ENCODE peak calls at places on chromosomes 12 and 14, in nine cellular contexts. One of them, this sample, is unnamed.

GRCh38 chr14:49951946-49952345 is 59.1 kb downstream of the ARF6 start:
- DNase-seq in IMR-90: no peak
- DNase-seq in LHCN-M2: no peak
- DNase-seq in GDM1: no peak
- DNase-seq in GM04504: no peak
- DNase-seq in stimulated activated CD4-positive, alpha-beta T cell treated with anti-CD3 and anti-CD28 coated beads, Interleukin-1b, Interleukin-23, amount 100 ng/mL, for 24 hours: no peak
- DNase-seq in lung: no peak
- DNase-seq in progenitor cell of endocrine pancreas: no peak
- DNase-seq in AG08395: no peak
- DNase-seq in this sample: no peak

GRCh38 chr12:92403210-92404175 is 257.8 kb upstream of the BTG1 start:
- DNase-seq in IMR-90: no peak
- DNase-seq in LHCN-M2: peak
- DNase-seq in GDM1: no peak
- DNase-seq in GM04504: no peak
- DNase-seq in stimulated activated CD4-positive, alpha-beta T cell treated with anti-CD3 and anti-CD28 coated beads, Interleukin-1b, Interleukin-23, amount 100 ng/mL, for 24 hours: peak
- DNase-seq in lung: no peak
- DNase-seq in progenitor cell of endocrine pancreas: no peak
- DNase-seq in AG08395: no peak
- DNase-seq in this sample: no peak

GRCh38 chr14:50242566-50243288 is 11.3 kb upstream of the SOS2 start:
- DNase-seq in IMR-90: no peak
- DNase-seq in LHCN-M2: no peak
- DNase-seq in GDM1: no peak
- DNase-seq in GM04504: no peak
- DNase-seq in stimulated activated CD4-positive, alpha-beta T cell treated with anti-CD3 and anti-CD28 coated beads, Interleukin-1b, Interleukin-23, amount 100 ng/mL, for 24 hours: no peak
- DNase-seq in lung: no peak
- DNase-seq in progenitor cell of endocrine pancreas: no peak
- DNase-seq in AG08395: no peak
- DNase-seq in this sample: no peak

GRCh38 chr12:91349451-91349850 is 166.8 kb upstream of the DCN start:
- DNase-seq in IMR-90: peak
- DNase-seq in LHCN-M2: peak
- DNase-seq in GDM1: no peak
- DNase-seq in GM04504: no peak
- DNase-seq in stimulated activated CD4-positive, alpha-beta T cell treated with anti-CD3 and anti-CD28 coated beads, Interleukin-1b, Interleukin-23, amount 100 ng/mL, for 24 hours: no peak
- DNase-seq in lung: no peak
- DNase-seq in progenitor cell of endocrine pancreas: no peak
- DNase-seq in AG08395: peak
- DNase-seq in this sample: no peak

GRCh38 chr14:71387753-71388152 is 480.5 kb downstream of the PCNX1 start:
- DNase-seq in IMR-90: no peak
- DNase-seq in LHCN-M2: no peak
- DNase-seq in GDM1: no peak
- DNase-seq in GM04504: no peak
- DNase-seq in stimulated activated CD4-positive, alpha-beta T cell treated with anti-CD3 and anti-CD28 coated beads, Interleukin-1b, Interleukin-23, amount 100 ng/mL, for 24 hours: no peak
- DNase-seq in lung: no peak
- DNase-seq in progenitor cell of endocrine pancreas: no peak
- DNase-seq in AG08395: no peak
- DNase-seq in this sample: no peak

GRCh38 chr12:30795410-30795659 is 40.6 kb upstream of the CAPRIN2 start:
- DNase-seq in IMR-90: no peak
- DNase-seq in LHCN-M2: no peak
- DNase-seq in GDM1: no peak
- DNase-seq in GM04504: no peak
- DNase-seq in stimulated activated CD4-positive, alpha-beta T cell treated with anti-CD3 and anti-CD28 coated beads, Interleukin-1b, Interleukin-23, amount 100 ng/mL, for 24 hours: no peak
- DNase-seq in lung: no peak
- DNase-seq in progenitor cell of endocrine pancreas: no peak
- DNase-seq in AG08395: no peak
- DNase-seq in this sample: no peak

GRCh38 chr14:105388110-105388951 is 10.0 kb upstream of the TEX22 start:
- DNase-seq in IMR-90: no peak
- DNase-seq in LHCN-M2: peak
- DNase-seq in GDM1: no peak
- DNase-seq in GM04504: no peak
- DNase-seq in stimulated activated CD4-positive, alpha-beta T cell treated with anti-CD3 and anti-CD28 coated beads, Interleukin-1b, Interleukin-23, amount 100 ng/mL, for 24 hours: no peak
- DNase-seq in lung: no peak
- DNase-seq in progenitor cell of endocrine pancreas: no peak
- DNase-seq in AG08395: no peak
- DNase-seq in this sample: no peak

GRCh38 chr14:50399251-50400032 is 2.8 kb upstream of the CDKL1 start:
- DNase-seq in IMR-90: peak
- DNase-seq in LHCN-M2: peak
- DNase-seq in GDM1: no peak
- DNase-seq in GM04504: no peak
- DNase-seq in stimulated activated CD4-positive, alpha-beta T cell treated with anti-CD3 and anti-CD28 coated beads, Interleukin-1b, Interleukin-23, amount 100 ng/mL, for 24 hours: no peak
- DNase-seq in lung: no peak
- DNase-seq in progenitor cell of endocrine pancreas: no peak
- DNase-seq in AG08395: peak
- DNase-seq in this sample: peak

GRCh38 chr14:34912182-34912581 is 37.0 kb upstream of the BAZ1A start:
- DNase-seq in IMR-90: no peak
- DNase-seq in LHCN-M2: no peak
- DNase-seq in GDM1: no peak
- DNase-seq in GM04504: no peak
- DNase-seq in stimulated activated CD4-positive, alpha-beta T cell treated with anti-CD3 and anti-CD28 coated beads, Interleukin-1b, Interleukin-23, amount 100 ng/mL, for 24 hours: no peak
- DNase-seq in lung: no peak
- DNase-seq in progenitor cell of endocrine pancreas: no peak
- DNase-seq in AG08395: no peak
- DNase-seq in this sample: no peak

GRCh38 chr12:124032265-124032886 is 59.4 kb downstream of the ZNF664 start:
- DNase-seq in IMR-90: peak
- DNase-seq in LHCN-M2: peak
- DNase-seq in GDM1: peak
- DNase-seq in GM04504: no peak
- DNase-seq in stimulated activated CD4-positive, alpha-beta T cell treated with anti-CD3 and anti-CD28 coated beads, Interleukin-1b, Interleukin-23, amount 100 ng/mL, for 24 hours: no peak
- DNase-seq in lung: no peak
- DNase-seq in progenitor cell of endocrine pancreas: no peak
- DNase-seq in AG08395: peak
- DNase-seq in this sample: peak

GRCh38 chr12:55659486-55660385 is 23.0 kb downstream of the OR10P1 start:
- DNase-seq in IMR-90: peak
- DNase-seq in LHCN-M2: peak
- DNase-seq in GDM1: peak
- DNase-seq in GM04504: no peak
- DNase-seq in stimulated activated CD4-positive, alpha-beta T cell treated with anti-CD3 and anti-CD28 coated beads, Interleukin-1b, Interleukin-23, amount 100 ng/mL, for 24 hours: no peak
- DNase-seq in lung: no peak
- DNase-seq in progenitor cell of endocrine pancreas: no peak
- DNase-seq in AG08395: no peak
- DNase-seq in this sample: no peak

GRCh38 chr12:75479963-75480461 is 543 bp upstream of the GLIPR1 start:
- DNase-seq in IMR-90: peak
- DNase-seq in LHCN-M2: no peak
- DNase-seq in GDM1: no peak
- DNase-seq in GM04504: no peak
- DNase-seq in stimulated activated CD4-positive, alpha-beta T cell treated with anti-CD3 and anti-CD28 coated beads, Interleukin-1b, Interleukin-23, amount 100 ng/mL, for 24 hours: no peak
- DNase-seq in lung: no peak
- DNase-seq in progenitor cell of endocrine pancreas: no peak
- DNase-seq in AG08395: peak
- DNase-seq in this sample: peak

GRCh38 chr12:19954163-19954562 is 414.2 kb upstream of the PDE3A start:
- DNase-seq in IMR-90: no peak
- DNase-seq in LHCN-M2: no peak
- DNase-seq in GDM1: no peak
- DNase-seq in GM04504: no peak
- DNase-seq in stimulated activated CD4-positive, alpha-beta T cell treated with anti-CD3 and anti-CD28 coated beads, Interleukin-1b, Interleukin-23, amount 100 ng/mL, for 24 hours: no peak
- DNase-seq in lung: no peak
- DNase-seq in progenitor cell of endocrine pancreas: no peak
- DNase-seq in AG08395: no peak
- DNase-seq in this sample: no peak

GRCh38 chr14:101098641-101099040 is 195.1 kb upstream of the RTL1 start:
- DNase-seq in IMR-90: no peak
- DNase-seq in LHCN-M2: no peak
- DNase-seq in GDM1: no peak
- DNase-seq in GM04504: no peak
- DNase-seq in stimulated activated CD4-positive, alpha-beta T cell treated with anti-CD3 and anti-CD28 coated beads, Interleukin-1b, Interleukin-23, amount 100 ng/mL, for 24 hours: no peak
- DNase-seq in lung: no peak
- DNase-seq in progenitor cell of endocrine pancreas: no peak
- DNase-seq in AG08395: no peak
- DNase-seq in this sample: no peak

GRCh38 chr12:106285993-106286392 is 16.5 kb upstream of the TCP11L2 start:
- DNase-seq in IMR-90: no peak
- DNase-seq in LHCN-M2: no peak
- DNase-seq in GDM1: no peak
- DNase-seq in GM04504: no peak
- DNase-seq in stimulated activated CD4-positive, alpha-beta T cell treated with anti-CD3 and anti-CD28 coated beads, Interleukin-1b, Interleukin-23, amount 100 ng/mL, for 24 hours: no peak
- DNase-seq in lung: no peak
- DNase-seq in progenitor cell of endocrine pancreas: no peak
- DNase-seq in AG08395: no peak
- DNase-seq in this sample: no peak

GRCh38 chr14:76015668-76016067 is 30.1 kb downstream of the IFT43 start:
- DNase-seq in IMR-90: no peak
- DNase-seq in LHCN-M2: peak
- DNase-seq in GDM1: no peak
- DNase-seq in GM04504: no peak
- DNase-seq in stimulated activated CD4-positive, alpha-beta T cell treated with anti-CD3 and anti-CD28 coated beads, Interleukin-1b, Interleukin-23, amount 100 ng/mL, for 24 hours: no peak
- DNase-seq in lung: no peak
- DNase-seq in progenitor cell of endocrine pancreas: no peak
- DNase-seq in AG08395: no peak
- DNase-seq in this sample: no peak

GRCh38 chr12:87092421-87092820 is 836.2 kb upstream of the MGAT4C start:
- DNase-seq in IMR-90: no peak
- DNase-seq in LHCN-M2: no peak
- DNase-seq in GDM1: no peak
- DNase-seq in GM04504: no peak
- DNase-seq in stimulated activated CD4-positive, alpha-beta T cell treated with anti-CD3 and anti-CD28 coated beads, Interleukin-1b, Interleukin-23, amount 100 ng/mL, for 24 hours: no peak
- DNase-seq in lung: no peak
- DNase-seq in progenitor cell of endocrine pancreas: no peak
- DNase-seq in AG08395: no peak
- DNase-seq in this sample: no peak

GRCh38 chr12:4164591-4165558 is 108.7 kb upstream of the CCND2 start:
- DNase-seq in IMR-90: peak
- DNase-seq in LHCN-M2: peak
- DNase-seq in GDM1: no peak
- DNase-seq in GM04504: peak
- DNase-seq in stimulated activated CD4-positive, alpha-beta T cell treated with anti-CD3 and anti-CD28 coated beads, Interleukin-1b, Interleukin-23, amount 100 ng/mL, for 24 hours: peak
- DNase-seq in lung: no peak
- DNase-seq in progenitor cell of endocrine pancreas: peak
- DNase-seq in AG08395: peak
- DNase-seq in this sample: peak

GRCh38 chr12:112380663-112381420 is 1.4 kb downstream of the HECTD4 start:
- DNase-seq in IMR-90: no peak
- DNase-seq in LHCN-M2: no peak
- DNase-seq in GDM1: no peak
- DNase-seq in GM04504: no peak
- DNase-seq in stimulated activated CD4-positive, alpha-beta T cell treated with anti-CD3 and anti-CD28 coated beads, Interleukin-1b, Interleukin-23, amount 100 ng/mL, for 24 hours: no peak
- DNase-seq in lung: no peak
- DNase-seq in progenitor cell of endocrine pancreas: no peak
- DNase-seq in AG08395: no peak
- DNase-seq in this sample: no peak

GRCh38 chr14:58747181-58747580 is 109.4 kb downstream of the DACT1 start:
- DNase-seq in IMR-90: peak
- DNase-seq in LHCN-M2: peak
- DNase-seq in GDM1: no peak
- DNase-seq in GM04504: peak
- DNase-seq in stimulated activated CD4-positive, alpha-beta T cell treated with anti-CD3 and anti-CD28 coated beads, Interleukin-1b, Interleukin-23, amount 100 ng/mL, for 24 hours: no peak
- DNase-seq in lung: peak
- DNase-seq in progenitor cell of endocrine pancreas: no peak
- DNase-seq in AG08395: peak
- DNase-seq in this sample: peak

GRCh38 chr14:23929822-23930294 is 23.7 kb upstream of the DHRS4 start:
- DNase-seq in IMR-90: peak
- DNase-seq in LHCN-M2: peak
- DNase-seq in GDM1: peak
- DNase-seq in GM04504: peak
- DNase-seq in stimulated activated CD4-positive, alpha-beta T cell treated with anti-CD3 and anti-CD28 coated beads, Interleukin-1b, Interleukin-23, amount 100 ng/mL, for 24 hours: peak
- DNase-seq in lung: peak
- DNase-seq in progenitor cell of endocrine pancreas: peak
- DNase-seq in AG08395: peak
- DNase-seq in this sample: peak

GRCh38 chr12:91813701-91814100 is 331.9 kb downstream of the BTG1 start:
- DNase-seq in IMR-90: peak
- DNase-seq in LHCN-M2: peak
- DNase-seq in GDM1: no peak
- DNase-seq in GM04504: no peak
- DNase-seq in stimulated activated CD4-positive, alpha-beta T cell treated with anti-CD3 and anti-CD28 coated beads, Interleukin-1b, Interleukin-23, amount 100 ng/mL, for 24 hours: no peak
- DNase-seq in lung: no peak
- DNase-seq in progenitor cell of endocrine pancreas: no peak
- DNase-seq in AG08395: no peak
- DNase-seq in this sample: no peak

GRCh38 chr12:40226652-40227051 is 1.9 kb downstream of the LRRK2 start:
- DNase-seq in IMR-90: peak
- DNase-seq in LHCN-M2: peak
- DNase-seq in GDM1: no peak
- DNase-seq in GM04504: peak
- DNase-seq in stimulated activated CD4-positive, alpha-beta T cell treated with anti-CD3 and anti-CD28 coated beads, Interleukin-1b, Interleukin-23, amount 100 ng/mL, for 24 hours: no peak
- DNase-seq in lung: peak
- DNase-seq in progenitor cell of endocrine pancreas: no peak
- DNase-seq in AG08395: peak
- DNase-seq in this sample: peak

GRCh38 chr14:20472566-20473206 is 3.5 kb downstream of the PNP start:
- DNase-seq in IMR-90: no peak
- DNase-seq in LHCN-M2: no peak
- DNase-seq in GDM1: no peak
- DNase-seq in GM04504: no peak
- DNase-seq in stimulated activated CD4-positive, alpha-beta T cell treated with anti-CD3 and anti-CD28 coated beads, Interleukin-1b, Interleukin-23, amount 100 ng/mL, for 24 hours: no peak
- DNase-seq in lung: no peak
- DNase-seq in progenitor cell of endocrine pancreas: no peak
- DNase-seq in AG08395: no peak
- DNase-seq in this sample: no peak

GRCh38 chr12:126483145-126484068 is 1418.2 kb downstream of the AACS start:
- DNase-seq in IMR-90: no peak
- DNase-seq in LHCN-M2: peak
- DNase-seq in GDM1: no peak
- DNase-seq in GM04504: no peak
- DNase-seq in stimulated activated CD4-positive, alpha-beta T cell treated with anti-CD3 and anti-CD28 coated beads, Interleukin-1b, Interleukin-23, amount 100 ng/mL, for 24 hours: no peak
- DNase-seq in lung: no peak
- DNase-seq in progenitor cell of endocrine pancreas: no peak
- DNase-seq in AG08395: peak
- DNase-seq in this sample: peak

GRCh38 chr12:49228653-49229052 is 36.2 kb upstream of the TUBA1C start:
- DNase-seq in IMR-90: no peak
- DNase-seq in LHCN-M2: no peak
- DNase-seq in GDM1: no peak
- DNase-seq in GM04504: no peak
- DNase-seq in stimulated activated CD4-positive, alpha-beta T cell treated with anti-CD3 and anti-CD28 coated beads, Interleukin-1b, Interleukin-23, amount 100 ng/mL, for 24 hours: no peak
- DNase-seq in lung: no peak
- DNase-seq in progenitor cell of endocrine pancreas: no peak
- DNase-seq in AG08395: no peak
- DNase-seq in this sample: no peak

GRCh38 chr12:48881652-48882324 is 16.1 kb upstream of the RND1 start:
- DNase-seq in IMR-90: no peak
- DNase-seq in LHCN-M2: no peak
- DNase-seq in GDM1: no peak
- DNase-seq in GM04504: no peak
- DNase-seq in stimulated activated CD4-positive, alpha-beta T cell treated with anti-CD3 and anti-CD28 coated beads, Interleukin-1b, Interleukin-23, amount 100 ng/mL, for 24 hours: no peak
- DNase-seq in lung: no peak
- DNase-seq in progenitor cell of endocrine pancreas: no peak
- DNase-seq in AG08395: no peak
- DNase-seq in this sample: no peak

GRCh38 chr14:94748667-94749347 is 21.1 kb downstream of the GSC start:
- DNase-seq in IMR-90: no peak
- DNase-seq in LHCN-M2: no peak
- DNase-seq in GDM1: no peak
- DNase-seq in GM04504: no peak
- DNase-seq in stimulated activated CD4-positive, alpha-beta T cell treated with anti-CD3 and anti-CD28 coated beads, Interleukin-1b, Interleukin-23, amount 100 ng/mL, for 24 hours: no peak
- DNase-seq in lung: no peak
- DNase-seq in progenitor cell of endocrine pancreas: no peak
- DNase-seq in AG08395: no peak
- DNase-seq in this sample: no peak

GRCh38 chr12:110373025-110373876 is 30.3 kb downstream of the ANAPC7 start:
- DNase-seq in IMR-90: no peak
- DNase-seq in LHCN-M2: no peak
- DNase-seq in GDM1: no peak
- DNase-seq in GM04504: no peak
- DNase-seq in stimulated activated CD4-positive, alpha-beta T cell treated with anti-CD3 and anti-CD28 coated beads, Interleukin-1b, Interleukin-23, amount 100 ng/mL, for 24 hours: no peak
- DNase-seq in lung: no peak
- DNase-seq in progenitor cell of endocrine pancreas: no peak
- DNase-seq in AG08395: no peak
- DNase-seq in this sample: no peak

GRCh38 chr12:129635003-129635685 is 268.7 kb downstream of the TMEM132D start:
- DNase-seq in IMR-90: no peak
- DNase-seq in LHCN-M2: no peak
- DNase-seq in GDM1: no peak
- DNase-seq in GM04504: no peak
- DNase-seq in stimulated activated CD4-positive, alpha-beta T cell treated with anti-CD3 and anti-CD28 coated beads, Interleukin-1b, Interleukin-23, amount 100 ng/mL, for 24 hours: no peak
- DNase-seq in lung: no peak
- DNase-seq in progenitor cell of endocrine pancreas: no peak
- DNase-seq in AG08395: no peak
- DNase-seq in this sample: no peak

GRCh38 chr14:86766469-86766868 is 1226.5 kb downstream of the GALC start:
- DNase-seq in IMR-90: no peak
- DNase-seq in LHCN-M2: no peak
- DNase-seq in GDM1: no peak
- DNase-seq in GM04504: no peak
- DNase-seq in stimulated activated CD4-positive, alpha-beta T cell treated with anti-CD3 and anti-CD28 coated beads, Interleukin-1b, Interleukin-23, amount 100 ng/mL, for 24 hours: no peak
- DNase-seq in lung: no peak
- DNase-seq in progenitor cell of endocrine pancreas: no peak
- DNase-seq in AG08395: no peak
- DNase-seq in this sample: no peak